ENCODE peak calls at places on chromosomes 7 and 10, in nine cellular contexts. S is A673, X is astrocyte, A is OCI-LY7, P is WERI-Rb-1, D is body of pancreas, N is SK-N-SH, J is neural progenitor cell, T is fibroblast of lung. I is an unnamed sample.

GRCh38 chr10:103820101-103821062 is 35.0 kb downstream of the SH3PXD2A start:
- DNase-seq in N (peak; percentile 84), X (peak; percentile 77), A (no peak), S (peak; percentile 44), D (peak; percentile 63), T (peak; percentile 84), J (no peak), P (no peak), I (no peak)

GRCh38 chr10:50472914-50473313 is 150.8 kb downstream of the SGMS1 start:
- DNase-seq in P (no peak), J (no peak), D (no peak), S (no peak), A (no peak), N (no peak), T (no peak), X (no peak), I (no peak)

GRCh38 chr7:157675427-157675930 is 338.7 kb downstream of the DNAJB6 start:
- DNase-seq in D (no peak), P (no peak), S (no peak), N (no peak), A (no peak), X (no peak), J (no peak), T (no peak), I (peak; percentile 18)

GRCh38 chr10:97731346-97732051 is 5.4 kb upstream of the ZFYVE27 start:
- DNase-seq in P (peak; percentile 65), A (peak; percentile 67), J (peak; percentile 80), T (peak; percentile 82), S (peak; percentile 83), N (peak; percentile 70), D (peak; percentile 74), X (peak; percentile 44), I (no peak)

GRCh38 chr10:130329792-130330191 is 193.6 kb downstream of the GLRX3 start:
- DNase-seq in X (no peak), J (no peak), S (no peak), N (peak; percentile 44), D (no peak), T (no peak), A (no peak), P (no peak), I (no peak)

GRCh38 chr10:121741246-121741645 is 143.0 kb upstream of the FGFR2 start:
- DNase-seq in T (no peak), S (no peak), X (peak; percentile 2), A (no peak), D (no peak), P (no peak), N (no peak), J (no peak), I (no peak)

GRCh38 chr10:71921319-71922027 is 42.7 kb upstream of the CHST3 start:
- DNase-seq in S (no peak), X (no peak), A (no peak), D (peak; percentile 32), J (peak; percentile 67), N (peak; percentile 80), T (peak; percentile 47), P (peak; percentile 82), I (peak; percentile 41)

GRCh38 chr7:115216652-115217051 is 294.8 kb downstream of the MDFIC start:
- DNase-seq in S (no peak), X (peak; percentile 76), T (no peak), D (no peak), N (no peak), J (no peak), P (no peak), A (no peak), I (no peak)

GRCh38 chr7:151629873-151630272 is 110.2 kb upstream of the RHEB start:
- DNase-seq in X (no peak), P (no peak), D (no peak), A (no peak), S (no peak), T (no peak), J (no peak), N (no peak), I (no peak)

GRCh38 chr7:151628846-151629604 is 109.3 kb upstream of the RHEB start:
- DNase-seq in T (no peak), A (no peak), J (peak; percentile 15), N (no peak), D (no peak), S (no peak), X (no peak), P (no peak), I (no peak)

GRCh38 chr7:151623766-151624165 is 104.1 kb upstream of the RHEB start:
- DNase-seq in T (peak; percentile 49), P (no peak), X (peak; percentile 90), A (no peak), D (no peak), S (no peak), J (no peak), N (no peak), I (no peak)

GRCh38 chr7:151624246-151624928 is 104.7 kb upstream of the RHEB start:
- DNase-seq in P (no peak), N (no peak), D (no peak), T (no peak), J (no peak), A (no peak), S (no peak), X (no peak), I (no peak)

DNA sequence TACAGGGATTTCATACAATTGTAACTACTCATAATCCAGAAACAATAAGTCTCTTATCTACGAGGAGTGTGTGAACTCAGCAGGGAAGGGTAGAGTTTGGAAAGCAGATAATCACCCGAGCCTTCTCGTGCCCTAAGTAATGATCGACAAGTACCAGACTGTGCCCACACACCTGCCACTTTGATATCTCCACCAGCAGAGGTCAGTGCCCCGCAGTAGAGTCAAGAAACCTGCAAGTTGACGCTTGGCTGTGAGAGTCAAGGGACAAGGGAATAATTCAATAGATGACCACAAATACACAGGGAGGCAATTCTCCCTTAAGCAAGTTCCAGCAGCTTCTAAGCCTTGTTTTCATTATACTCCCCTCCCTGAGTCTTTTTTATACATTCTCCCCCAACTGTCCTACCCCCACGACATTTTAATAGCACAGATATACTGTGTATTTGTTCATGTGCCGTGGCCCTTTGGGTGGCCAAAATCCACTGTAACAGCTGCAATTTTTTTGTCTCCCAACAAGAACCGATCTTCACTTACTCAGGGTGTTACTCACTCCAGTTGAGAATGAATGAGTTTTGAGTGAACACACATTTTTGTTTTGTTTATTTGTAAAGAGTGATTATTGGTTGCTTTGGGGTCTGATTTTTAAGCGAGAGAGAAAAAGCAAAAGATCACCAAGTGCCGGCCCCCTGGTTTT is 106.9 kb upstream of the RHEB start:
- DNase-seq in A (peak; percentile 37), D (peak; percentile 73), P (peak; percentile 60), S (peak; percentile 32), T (peak; percentile 35), N (peak; percentile 56), J (peak; percentile 74), X (no peak), I (no peak)
- TF ChIP-seq CTCF in A (peak; percentile 73), D (peak; percentile 66), P (peak; percentile 71), S (peak; percentile 43), T (peak; percentile 30), N (peak; percentile 62), J (peak; percentile 73), X (peak; percentile 35), I (peak; percentile 21)

GRCh38 chr7:100823534-100823933 is 3.8 kb downstream of the EPHB4 start:
- DNase-seq in S (no peak), D (no peak), X (no peak), P (no peak), J (no peak), N (no peak), A (no peak), T (no peak), I (peak; percentile 73)

GRCh38 chr7:100824499-100825214 is 2.7 kb downstream of the EPHB4 start:
- DNase-seq in N (peak; percentile 61), S (no peak), X (no peak), P (no peak), T (no peak), J (no peak), A (no peak), D (no peak), I (no peak)

GRCh38 chr7:100825215-100825671 is 2.1 kb downstream of the EPHB4 start:
- DNase-seq in N (peak; percentile 66), A (no peak), J (peak; percentile 30), S (no peak), T (no peak), P (no peak), X (no peak), D (no peak), I (no peak)

GRCh38 chr7:100823140-100823525 is 4.2 kb downstream of the EPHB4 start:
- DNase-seq in D (no peak), J (no peak), P (no peak), N (no peak), S (no peak), A (no peak), X (no peak), T (no peak), I (no peak)

GRCh38 chr7:100822236-100823139 is 4.8 kb downstream of the EPHB4 start:
- DNase-seq in N (no peak), T (no peak), A (no peak), J (no peak), P (no peak), X (no peak), S (no peak), D (no peak), I (no peak)
- H3K4me3 ChIP-seq in N (no peak overlapping the region), T (no peak overlapping the region), A (no peak overlapping the region), J (no peak overlapping the region), P (no peak overlapping the region), X (no peak overlapping the region), S (no peak overlapping the region), D (no peak overlapping the region), I (no peak overlapping the region)

DNA sequence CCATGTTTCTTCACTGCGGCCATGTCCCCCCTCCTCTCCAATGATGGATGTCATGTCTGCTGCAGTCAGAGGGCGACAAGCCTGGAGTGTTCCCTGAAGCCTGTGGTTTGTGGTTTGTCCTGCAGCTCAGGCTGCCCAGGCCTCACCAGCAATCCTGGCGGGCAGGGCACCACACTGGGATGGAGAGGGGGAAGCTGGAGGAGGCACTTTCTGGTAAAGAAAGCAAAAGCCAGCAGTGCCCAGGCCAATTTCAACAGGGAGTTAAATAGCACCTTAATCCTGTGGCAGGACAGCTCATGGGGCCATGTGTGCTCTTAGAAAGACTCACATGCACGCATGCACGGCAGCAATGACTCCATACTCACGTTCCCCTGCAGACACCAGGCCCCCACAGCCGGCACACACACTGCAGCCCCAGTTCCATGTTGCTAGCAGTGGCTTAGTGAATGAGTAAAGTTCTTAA is 158.3 kb downstream of the EGFR start:
- DNase-seq in S (no peak), N (no peak), X (peak; percentile 8), D (no peak), J (no peak), A (no peak), P (no peak), T (peak; percentile 40), I (no peak)
- H3K27ac ChIP-seq in S (no peak overlapping the region), N (no peak overlapping the region), X (peak overlapping the region; percentile 79), D (no peak overlapping the region), J (no peak overlapping the region), A (no peak overlapping the region), P (no peak overlapping the region), T (no peak overlapping the region), I (no peak overlapping the region)

GRCh38 chr7:2100278-2101205 is 132.2 kb downstream of the MAD1L1 start:
- DNase-seq in A (peak; percentile 91), D (no peak), X (no peak), T (no peak), J (no peak), S (no peak), N (peak; percentile 69), P (no peak), I (no peak)

GRCh38 chr7:2098056-2098455 is 134.7 kb downstream of the MAD1L1 start:
- DNase-seq in X (no peak), D (no peak), J (no peak), A (no peak), T (no peak), S (no peak), P (no peak), N (no peak), I (no peak)

GRCh38 chr7:2098496-2098895 is 134.2 kb downstream of the MAD1L1 start:
- DNase-seq in A (no peak), N (no peak), P (no peak), T (no peak), J (no peak), X (no peak), S (no peak), D (no peak), I (no peak)

GRCh38 chr7:2097492-2097891 is 135.3 kb downstream of the MAD1L1 start:
- DNase-seq in J (no peak), X (no peak), P (no peak), S (no peak), A (no peak), D (no peak), T (no peak), N (no peak), I (no peak)

DNA sequence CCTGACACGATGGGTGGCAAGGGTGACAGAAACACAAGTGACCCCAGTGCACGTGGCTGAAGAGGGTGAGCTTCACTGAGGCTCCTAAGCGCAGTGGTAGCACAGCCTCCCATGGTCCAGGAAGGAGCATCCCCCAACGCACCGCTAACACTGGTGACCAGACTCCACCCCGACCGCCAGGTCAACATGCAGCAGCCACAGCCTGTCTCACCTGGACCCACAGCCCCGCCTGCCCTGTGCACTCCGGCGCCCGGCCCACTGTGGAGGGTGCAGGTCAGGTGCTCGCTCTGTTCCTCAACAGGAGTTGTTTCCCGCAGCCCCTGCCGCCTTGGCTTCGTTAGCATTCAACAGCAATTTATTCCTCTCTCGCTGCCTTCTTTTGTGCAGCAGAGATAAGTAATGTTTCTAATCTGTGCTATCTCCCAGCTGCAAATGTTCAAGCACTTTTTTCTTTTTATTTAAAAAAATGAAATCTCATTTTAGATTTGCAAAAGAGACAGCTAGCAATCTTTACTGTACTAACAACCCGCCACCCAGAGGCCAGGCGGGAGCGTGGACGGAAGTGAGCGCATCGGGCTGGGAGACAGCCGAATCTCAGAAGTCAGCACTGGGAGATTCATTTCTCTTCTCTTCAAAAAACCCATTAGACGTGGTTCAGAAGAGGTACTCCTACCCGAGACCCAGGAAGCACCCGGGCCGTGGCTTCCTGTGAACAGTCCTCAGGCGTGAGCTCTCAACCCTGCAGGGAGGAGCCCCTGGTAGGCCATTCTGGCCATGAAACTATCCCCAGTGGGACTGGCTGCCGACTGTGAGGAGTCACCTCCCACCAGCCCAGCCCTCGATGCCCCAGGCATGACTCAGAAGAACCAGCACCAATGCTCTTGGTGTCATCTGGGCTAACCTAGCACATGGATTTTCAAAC is 133.4 kb downstream of the MAD1L1 start:
- DNase-seq in N (no peak), P (no peak), T (no peak), A (peak; percentile 58), J (no peak), S (no peak), D (no peak), X (no peak), I (no peak)
- TF ChIP-seq CTCF in N (peak; percentile 16), P (no peak), T (peak; percentile 17), A (peak; percentile 59), J (no peak), S (peak; percentile 15), D (no peak), X (no peak), I (no peak)

I was measured in left lung.